ENCODE peak calls at places on chromosomes 6 and 20, in seven cellular contexts. T, A, J, C, W, F and V are unnamed samples.

GRCh38 chr20:47118641-47119040 is 224.0 kb downstream of the EYA2 start:
- DNase-seq in J (no peak), F (no peak), A (no peak), C (no peak), T (no peak), W (no peak), V (no peak)

GRCh38 chr6:135871296-135871695 is 19.8 kb downstream of the PDE7B start:
- DNase-seq in W (no peak), A (no peak), T (no peak), F (no peak), C (no peak), J (no peak), V (no peak)

GRCh38 chr6:56949925-56950495 is 4.9 kb upstream of the BEND6 start:
- DNase-seq in F (no peak), J (no peak), A (no peak), W (no peak), T (no peak), C (no peak), V (no peak)

GRCh38 chr6:46274502-46274901 is 103.7 kb upstream of the ENPP5 start:
- DNase-seq in F (no peak), J (no peak), A (no peak), W (no peak), T (no peak), C (no peak), V (no peak)

GRCh38 chr20:33408716-33409654 is 7.7 kb upstream of the CDK5RAP1 start:
- DNase-seq in F (no peak), T (no peak), W (no peak), J (no peak), A (no peak), C (no peak), V (no peak)

GRCh38 chr20:4027590-4028265 is 12.4 kb upstream of the RNF24 start:
- DNase-seq in W (no peak), T (no peak), F (no peak), A (no peak), J (no peak), C (no peak), V (peak)

GRCh38 chr20:5402903-5403531 is 86.3 kb upstream of the PROKR2 start:
- DNase-seq in C (no peak), W (no peak), T (no peak), F (peak), A (no peak), J (no peak), V (peak)

GRCh38 chr6:146355521-146356100 is 188.0 kb upstream of the RAB32 start:
- DNase-seq in W (no peak), C (no peak), J (no peak), A (no peak), T (no peak), F (no peak), V (peak)

GRCh38 chr20:31494131-31494530 is 19.0 kb downstream of the REM1 start:
- DNase-seq in C (no peak), A (no peak), W (no peak), J (no peak), T (no peak), F (no peak), V (peak)

GRCh38 chr6:32604434-32604877 is 14.8 kb upstream of the HLA-DRB1 start:
- DNase-seq in F (no peak), J (no peak), W (no peak), C (no peak), A (no peak), T (no peak), V (no peak)

GRCh38 chr20:8627386-8628030 is 441.4 kb upstream of the PLCB4 start:
- DNase-seq in W (no peak), J (no peak), C (peak), T (no peak), F (no peak), A (no peak), V (no peak)

GRCh38 chr6:110482774-110483400 is 6.5 kb upstream of the SLC22A16 start:
- DNase-seq in C (no peak), A (no peak), J (no peak), W (no peak), T (no peak), F (no peak), V (no peak)

GRCh38 chr6:159094444-159095252 is 49.9 kb upstream of the TAGAP start:
- DNase-seq in T (no peak), J (no peak), F (no peak), C (no peak), W (peak), A (no peak), V (peak)

GRCh38 chr6:5132741-5133140 is 47.6 kb downstream of the PPP1R3G start:
- DNase-seq in C (no peak), W (no peak), T (peak), A (peak), J (peak), F (no peak), V (no peak)

GRCh38 chr6:4901256-4902061 is 102.4 kb downstream of the RPP40 start:
- DNase-seq in J (no peak), T (no peak), F (no peak), W (no peak), A (no peak), C (no peak), V (no peak)

GRCh38 chr20:36836591-36837329 is 39.2 kb upstream of the TLDC2 start:
- DNase-seq in J (peak), C (peak), T (no peak), W (peak), F (peak), A (no peak), V (peak)

GRCh38 chr6:118565317-118565960 is 17.3 kb downstream of the PLN start:
- DNase-seq in W (no peak), A (no peak), F (peak), C (no peak), T (no peak), J (no peak), V (peak)

GRCh38 chr6:99093781-99094180 is 146.0 kb upstream of the FBXL4 start:
- DNase-seq in C (no peak), A (no peak), J (no peak), T (no peak), F (no peak), W (no peak), V (no peak)

GRCh38 chr6:5098501-5099270 is 13.5 kb downstream of the PPP1R3G start:
- DNase-seq in J (no peak), F (no peak), C (no peak), T (no peak), A (no peak), W (no peak), V (no peak)